ENCODE peak calls at places on chromosomes 5 and 9, in nine cellular contexts. L, C, B, T, F, P, M, Q and E are unnamed samples.

GRCh38 chr5:72288923-72289322 is 31.1 kb downstream of the MRPS27 start:
- DNase-seq in P (no peak), M (no peak), B (no peak), T (no peak), C (no peak), Q (no peak), F (no peak), L (no peak), E (no peak)

GRCh38 chr9:123267481-123268239 is 726 bp downstream of the STRBP start:
- DNase-seq in B (no peak), Q (peak), M (peak), F (no peak), T (peak), C (peak), L (no peak), P (no peak), E (no peak)

GRCh38 chr5:133969654-133970324 is 1.4 kb upstream of the C5orf15 start:
- DNase-seq in P (peak), T (no peak), B (no peak), C (no peak), Q (no peak), L (peak), F (no peak), M (peak), E (no peak)

GRCh38 chr9:15422355-15423327 is at the start of gene SNAPC3:
- DNase-seq in L (peak), C (peak), P (peak), B (peak), Q (peak), T (peak), F (peak), M (peak), E (peak)

GRCh38 chr5:79408028-79408427 is 105.9 kb downstream of the HOMER1 start:
- DNase-seq in F (no peak), P (no peak), B (no peak), T (no peak), L (no peak), Q (no peak), M (no peak), C (no peak), E (no peak)

GRCh38 chr5:170427672-170428236 is 38.6 kb upstream of the KCNMB1 start:
- DNase-seq in L (no peak), T (peak), F (no peak), P (no peak), C (no peak), M (peak), Q (no peak), B (no peak), E (peak)

GRCh38 chr9:8315211-8315610 is 515.6 kb upstream of the DMAC1 start:
- DNase-seq in M (no peak), C (no peak), T (no peak), L (no peak), B (no peak), Q (no peak), P (no peak), F (no peak), E (peak)

GRCh38 chr9:68515304-68516017 is 25.2 kb downstream of the TMEM252 start:
- DNase-seq in F (no peak), L (peak), C (no peak), P (no peak), T (no peak), Q (no peak), M (no peak), B (peak), E (peak)

GRCh38 chr5:80109549-80110478 is 74.7 kb downstream of the THBS4 start:
- DNase-seq in Q (peak), L (no peak), B (no peak), F (no peak), C (peak), M (no peak), T (peak), P (peak), E (peak)

GRCh38 chr5:3142261-3143027 is 391.0 kb upstream of the IRX2 start:
- DNase-seq in P (no peak), L (no peak), B (no peak), M (no peak), C (no peak), Q (no peak), T (no peak), F (no peak), E (no peak)

GRCh38 chr5:141349917-141350619 is at the start of gene PCDHGB1:
- DNase-seq in B (no peak), M (peak), C (no peak), F (no peak), L (peak), Q (peak), T (peak), P (no peak), E (peak)

GRCh38 chr5:14767942-14768837 is 103.4 kb downstream of the ANKH start:
- DNase-seq in C (no peak), F (no peak), L (no peak), B (no peak), Q (no peak), M (no peak), P (no peak), T (no peak), E (no peak)